ENCODE peak calls at places on chromosome 5, in five cellular contexts. One of them, this sample, is unnamed.

GRCh38 chr5:56638768-56639238 is 176.5 kb upstream of the MAP3K1 start:
- DNase-seq in GM10248: no peak
- DNase-seq in IMR-90: no peak
- DNase-seq in SW 1271: no peak
- DNase-seq in NCI-H1417: peak
- DNase-seq in this sample: no peak

GRCh38 chr5:117713585-117714198 is 1139.1 kb upstream of the SEMA6A start:
- DNase-seq in GM10248: no peak
- DNase-seq in IMR-90: no peak
- DNase-seq in SW 1271: no peak
- DNase-seq in NCI-H1417: peak
- DNase-seq in this sample: no peak

GRCh38 chr5:40813698-40814281 is 15.6 kb upstream of the PRKAA1 start:
- DNase-seq in GM10248: no peak
- DNase-seq in IMR-90: no peak
- DNase-seq in SW 1271: no peak
- DNase-seq in NCI-H1417: no peak
- DNase-seq in this sample: no peak

GRCh38 chr5:146344155-146345118 is 5.8 kb downstream of the POU4F3 start:
- DNase-seq in GM10248: no peak
- DNase-seq in IMR-90: no peak
- DNase-seq in SW 1271: no peak
- DNase-seq in NCI-H1417: no peak
- DNase-seq in this sample: no peak

GRCh38 chr5:55935371-55935770 is 59.4 kb downstream of the IL6ST start:
- DNase-seq in GM10248: no peak
- DNase-seq in IMR-90: no peak
- DNase-seq in SW 1271: no peak
- DNase-seq in NCI-H1417: no peak
- DNase-seq in this sample: no peak

GRCh38 chr5:33594006-33594405 is 153.2 kb downstream of the TARS1 start:
- DNase-seq in GM10248: no peak
- DNase-seq in IMR-90: no peak
- DNase-seq in SW 1271: no peak
- DNase-seq in NCI-H1417: no peak
- DNase-seq in this sample: no peak

GRCh38 chr5:69099302-69099701 is 5.5 kb downstream of the SLC30A5 start:
- DNase-seq in GM10248: no peak
- DNase-seq in IMR-90: no peak
- DNase-seq in SW 1271: no peak
- DNase-seq in NCI-H1417: no peak
- DNase-seq in this sample: no peak

GRCh38 chr5:164203581-164204225 is 698.3 kb downstream of the MAT2B start:
- DNase-seq in GM10248: no peak
- DNase-seq in IMR-90: peak
- DNase-seq in SW 1271: no peak
- DNase-seq in NCI-H1417: no peak
- DNase-seq in this sample: no peak

GRCh38 chr5:147448766-147449165 is 61.1 kb downstream of the DPYSL3 start:
- DNase-seq in GM10248: no peak
- DNase-seq in IMR-90: peak
- DNase-seq in SW 1271: no peak
- DNase-seq in NCI-H1417: no peak
- DNase-seq in this sample: no peak

GRCh38 chr5:109455598-109456096 is 45.9 kb upstream of the PJA2 start:
- DNase-seq in GM10248: peak
- DNase-seq in IMR-90: peak
- DNase-seq in SW 1271: no peak
- DNase-seq in NCI-H1417: no peak
- DNase-seq in this sample: peak

This sample was measured in pulmonary artery endothelial cell.